ENCODE peak calls at places on chromosomes 2 and 18, in six cellular contexts. K is K562, L is tibial nerve, Q is H1, M is transverse colon, J is sigmoid colon. N is an unnamed sample. For H3K4me1 and H3K9me3, the result is how much of the 10 kb centered on the place peaks cover.

GRCh38 chr2:64101141-64101591 is 43.1 kb downstream of the PELI1 start:
- DNase-seq in M (no peak), Q (no peak), J (no peak), L (no peak), K (no peak), N (no peak)

GRCh38 chr2:179671314-179671713 is 190.1 kb downstream of the ZNF385B start:
- DNase-seq in Q (no peak), J (no peak), K (no peak), L (no peak), M (no peak), N (no peak)

GRCh38 chr2:149686677-149687427 is 99.3 kb upstream of the MMADHC start:
- DNase-seq in J (no peak), Q (no peak), L (no peak), M (no peak), K (no peak), N (no peak)

GRCh38 chr18:73509460-73509859 is 638.2 kb downstream of the FBXO15 start:
- DNase-seq in J (no peak), M (no peak), K (no peak), Q (no peak), L (no peak), N (no peak)

GRCh38 chr18:52237551-52237950 is 102.4 kb upstream of the DCC start:
- DNase-seq in K (no peak), M (no peak), Q (no peak), L (no peak), J (no peak), N (no peak)

GRCh38 chr2:17752892-17753802 is 463 bp downstream of the SMC6 start:
- DNase-seq in Q (no peak), M (peak), L (no peak), K (peak), J (peak), N (no peak)

GRCh38 chr18:26089247-26090129 is 925 bp downstream of the SS18 start:
- DNase-seq in L (no peak), K (no peak), Q (peak), J (no peak), M (no peak), N (no peak)

GRCh38 chr2:188414412-188414811 is 122.7 kb downstream of the GULP1 start:
- DNase-seq in K (no peak), Q (no peak), M (no peak), J (no peak), L (no peak), N (no peak)

GRCh38 chr2:64637000-64637628 is 16.6 kb downstream of the SERTAD2 start:
- DNase-seq in Q (no peak), J (no peak), K (no peak), M (peak), L (no peak), N (no peak)

DNA sequence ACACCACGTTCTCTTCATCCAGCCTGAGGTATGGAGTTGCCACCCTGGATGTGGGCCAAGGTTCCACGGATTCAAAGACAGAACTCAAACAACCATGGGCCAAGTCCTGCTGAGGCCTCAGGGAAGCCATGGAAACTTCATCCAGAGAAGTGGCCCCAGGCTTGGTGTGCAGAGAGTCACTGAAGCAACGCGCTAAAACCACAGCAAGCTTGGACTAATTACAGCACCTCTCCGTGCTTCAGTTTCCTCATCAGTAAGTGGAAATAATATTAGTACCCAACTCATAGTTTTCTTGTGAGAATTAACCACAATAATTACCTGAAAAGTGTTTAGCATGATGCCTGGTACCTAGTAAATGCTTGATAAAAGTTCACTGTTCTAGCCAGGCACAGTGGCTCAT is 19.2 kb upstream of the AP1S3 start:
- DNase-seq in J (no peak), Q (no peak), L (no peak), M (no peak), K (no peak), N (no peak)
- H3K4me1 ChIP-seq in J (under half), Q (under half), L (under half), M (under half), K (under half), N (under half)

DNA sequence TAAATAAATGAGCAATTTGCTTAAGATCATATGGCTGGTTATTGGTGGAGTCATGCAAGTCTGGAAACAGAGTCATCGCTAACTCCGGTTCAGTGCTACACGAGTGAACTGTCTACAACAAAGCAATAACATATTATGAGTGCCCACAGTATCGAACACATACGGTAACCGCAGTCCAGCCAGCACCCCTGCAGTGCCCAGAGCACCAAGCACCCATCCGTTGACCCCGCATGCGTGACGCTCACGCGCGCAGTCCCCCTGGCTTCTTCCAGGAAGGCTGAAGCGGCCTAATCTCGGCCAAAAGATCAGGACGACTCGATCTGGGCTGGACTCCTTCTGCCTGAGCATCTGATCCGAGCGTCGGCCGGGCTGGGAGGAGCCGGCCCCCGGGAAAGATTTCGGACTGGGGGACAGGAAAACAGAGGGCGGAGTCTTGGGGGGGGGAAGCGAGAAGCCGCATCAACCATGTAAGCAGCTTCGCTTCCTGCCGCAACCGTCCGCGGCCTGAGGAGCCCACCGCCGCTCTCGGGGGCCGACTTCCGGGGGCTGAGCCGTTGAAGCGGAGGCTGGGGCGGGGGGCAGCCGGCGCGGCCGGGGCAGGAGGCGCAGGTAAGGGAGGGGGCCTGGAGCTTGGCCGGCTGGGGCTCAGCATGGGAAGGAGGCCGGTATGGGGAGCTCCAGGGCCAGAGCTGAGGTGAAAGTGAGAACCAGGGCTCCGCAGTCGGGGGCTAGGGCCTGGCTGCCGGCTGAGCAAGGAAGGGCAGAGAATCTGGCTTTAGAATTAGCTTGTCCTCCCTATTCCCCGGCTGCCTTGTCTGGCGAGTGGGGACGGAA is at the start of gene PIKFYVE:
- DNase-seq in Q (peak), K (peak), J (peak), M (peak), L (peak), N (peak)
- TF ChIP-seq EP300 in Q (no peak), K (peak), J (peak), M (no peak), L (peak), N (peak)

GRCh38 chr2:43285987-43286386 is 59.6 kb upstream of the ZFP36L2 start:
- DNase-seq in J (no peak), K (no peak), Q (no peak), L (no peak), M (no peak), N (no peak)
- H3K9me3 ChIP-seq in J (under half), K (under half), Q (under half), L (under half), M (under half), N (under half)

GRCh38 chr2:47056374-47056773 is 98.7 kb downstream of the STPG4 start:
- DNase-seq in Q (no peak), J (no peak), M (no peak), K (no peak), L (no peak), N (no peak)

GRCh38 chr2:47058061-47058931 is 96.8 kb downstream of the STPG4 start:
- DNase-seq in L (no peak), Q (no peak), M (peak), J (peak), K (no peak), N (no peak)

GRCh38 chr2:47056875-47057731 is 98.0 kb downstream of the STPG4 start:
- DNase-seq in M (peak), J (peak), Q (no peak), L (no peak), K (no peak), N (peak)

GRCh38 chr2:47054867-47055266 is 100.2 kb downstream of the STPG4 start:
- DNase-seq in M (no peak), K (no peak), L (no peak), J (no peak), Q (no peak), N (no peak)

DNA sequence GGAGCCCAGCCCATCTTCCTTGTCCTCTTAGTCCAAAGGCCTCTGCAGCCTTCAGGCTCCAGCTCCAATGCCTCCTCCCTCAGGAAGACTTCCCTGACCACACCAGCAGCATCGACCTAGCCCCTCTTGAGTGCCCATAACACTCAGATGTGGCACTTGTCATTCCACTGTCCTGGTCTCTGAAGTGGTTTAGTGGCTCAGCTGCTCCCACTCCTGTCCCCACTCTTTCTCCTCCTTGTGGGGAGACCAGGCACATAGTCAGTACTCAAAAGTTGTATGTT is 97.4 kb downstream of the STPG4 start:
- DNase-seq in Q (no peak), M (no peak), J (no peak), L (no peak), K (no peak), N (no peak)
- H3K4me1 ChIP-seq in Q (under half), M (under half), J (half or more), L (half or more), K (under half), N (under half)

GRCh38 chr2:114261366-114261765 is 181.1 kb upstream of the DPP10 start:
- DNase-seq in M (no peak), L (no peak), J (no peak), K (no peak), Q (no peak), N (no peak)

GRCh38 chr2:114265256-114265655 is 177.2 kb upstream of the DPP10 start:
- DNase-seq in K (no peak), L (no peak), Q (no peak), J (no peak), M (no peak), N (no peak)

GRCh38 chr2:114254875-114255274 is 187.6 kb upstream of the DPP10 start:
- DNase-seq in M (no peak), K (no peak), Q (no peak), L (no peak), J (no peak), N (no peak)

GRCh38 chr2:114259389-114259788 is 183.1 kb upstream of the DPP10 start:
- DNase-seq in K (no peak), M (no peak), Q (no peak), L (no peak), J (no peak), N (no peak)
- TF ChIP-seq EP300 in K (no peak), M (no peak), Q (no peak), L (no peak), J (no peak), N (no peak)